ENCODE peak calls at places on chromosomes 7 and 10, in nine cellular contexts. One of them, this sample, is unnamed.

GRCh38 chr7:152462995-152463713 is 27.4 kb upstream of the KMT2C start:
- DNase-seq in brain microvascular endothelial cell: peak; percentile 25
- DNase-seq in IMR-90: peak; percentile 55
- DNase-seq in NT2/D1: peak; percentile 38
- DNase-seq in cardiac muscle cell: peak; percentile 76
- DNase-seq in body of pancreas: no peak
- DNase-seq in cardiac fibroblast: peak; percentile 50
- DNase-seq in keratinocyte: no peak
- DNase-seq in breast epithelium: peak; percentile 55
- DNase-seq in this sample: peak; percentile 63

GRCh38 chr10:119489572-119490326 is 52.8 kb downstream of the RGS10 start:
- DNase-seq in brain microvascular endothelial cell: peak; percentile 6
- DNase-seq in IMR-90: no peak
- DNase-seq in NT2/D1: peak; percentile 35
- DNase-seq in cardiac muscle cell: peak; percentile 51
- DNase-seq in body of pancreas: peak; percentile 16
- DNase-seq in cardiac fibroblast: peak; percentile 49
- DNase-seq in keratinocyte: no peak
- DNase-seq in breast epithelium: no peak
- DNase-seq in this sample: peak; percentile 42

GRCh38 chr10:43109671-43110249 is 28.5 kb upstream of the CSGALNACT2 start:
- DNase-seq in brain microvascular endothelial cell: no peak
- DNase-seq in IMR-90: no peak
- DNase-seq in NT2/D1: no peak
- DNase-seq in cardiac muscle cell: no peak
- DNase-seq in body of pancreas: no peak
- DNase-seq in cardiac fibroblast: no peak
- DNase-seq in keratinocyte: no peak
- DNase-seq in breast epithelium: no peak
- DNase-seq in this sample: no peak

GRCh38 chr7:121003986-121004685 is 15.6 kb downstream of the CPED1 start:
- DNase-seq in brain microvascular endothelial cell: no peak
- DNase-seq in IMR-90: no peak
- DNase-seq in NT2/D1: no peak
- DNase-seq in cardiac muscle cell: no peak
- DNase-seq in body of pancreas: no peak
- DNase-seq in cardiac fibroblast: no peak
- DNase-seq in keratinocyte: no peak
- DNase-seq in breast epithelium: no peak
- DNase-seq in this sample: peak; percentile 36

GRCh38 chr7:114823290-114823689 is 98.6 kb upstream of the MDFIC start:
- DNase-seq in brain microvascular endothelial cell: no peak
- DNase-seq in IMR-90: peak; percentile 5
- DNase-seq in NT2/D1: peak; percentile 59
- DNase-seq in cardiac muscle cell: peak; percentile 42
- DNase-seq in body of pancreas: no peak
- DNase-seq in cardiac fibroblast: no peak
- DNase-seq in keratinocyte: peak; percentile 45
- DNase-seq in breast epithelium: no peak
- DNase-seq in this sample: no peak

GRCh38 chr7:81672872-81673271 is 97.0 kb downstream of the HGF start:
- DNase-seq in brain microvascular endothelial cell: no peak
- DNase-seq in IMR-90: no peak
- DNase-seq in NT2/D1: peak; percentile 68
- DNase-seq in cardiac muscle cell: no peak
- DNase-seq in body of pancreas: no peak
- DNase-seq in cardiac fibroblast: no peak
- DNase-seq in keratinocyte: no peak
- DNase-seq in breast epithelium: no peak
- DNase-seq in this sample: no peak

GRCh38 chr10:64753516-64753915 is 1232.3 kb downstream of the REEP3 start:
- DNase-seq in brain microvascular endothelial cell: no peak
- DNase-seq in IMR-90: no peak
- DNase-seq in NT2/D1: no peak
- DNase-seq in cardiac muscle cell: no peak
- DNase-seq in body of pancreas: no peak
- DNase-seq in cardiac fibroblast: no peak
- DNase-seq in keratinocyte: no peak
- DNase-seq in breast epithelium: no peak
- DNase-seq in this sample: no peak

GRCh38 chr10:97475936-97476594 is 22.2 kb downstream of the MMS19 start:
- DNase-seq in brain microvascular endothelial cell: peak; percentile 40
- DNase-seq in IMR-90: peak; percentile 85
- DNase-seq in NT2/D1: no peak
- DNase-seq in cardiac muscle cell: peak; percentile 91
- DNase-seq in body of pancreas: no peak
- DNase-seq in cardiac fibroblast: peak; percentile 82
- DNase-seq in keratinocyte: no peak
- DNase-seq in breast epithelium: no peak
- DNase-seq in this sample: peak; percentile 76

GRCh38 chr10:93991596-93992284 is 2.0 kb upstream of the PLCE1 start:
- DNase-seq in brain microvascular endothelial cell: peak; percentile 79
- DNase-seq in IMR-90: peak; percentile 73
- DNase-seq in NT2/D1: peak; percentile 56
- DNase-seq in cardiac muscle cell: peak; percentile 93
- DNase-seq in body of pancreas: peak; percentile 55
- DNase-seq in cardiac fibroblast: peak; percentile 78
- DNase-seq in keratinocyte: no peak
- DNase-seq in breast epithelium: no peak
- DNase-seq in this sample: peak; percentile 70

GRCh38 chr10:71565284-71566000 is 154.1 kb downstream of the C10orf105 start:
- DNase-seq in brain microvascular endothelial cell: no peak
- DNase-seq in IMR-90: no peak
- DNase-seq in NT2/D1: no peak
- DNase-seq in cardiac muscle cell: no peak
- DNase-seq in body of pancreas: no peak
- DNase-seq in cardiac fibroblast: no peak
- DNase-seq in keratinocyte: no peak
- DNase-seq in breast epithelium: no peak
- DNase-seq in this sample: no peak

GRCh38 chr7:55133630-55134392 is 115.0 kb downstream of the EGFR start:
- DNase-seq in brain microvascular endothelial cell: peak; percentile 99
- DNase-seq in IMR-90: peak; percentile 99
- DNase-seq in NT2/D1: no peak
- DNase-seq in cardiac muscle cell: peak; percentile 97
- DNase-seq in body of pancreas: no peak
- DNase-seq in cardiac fibroblast: peak; percentile 99
- DNase-seq in keratinocyte: no peak
- DNase-seq in breast epithelium: no peak
- DNase-seq in this sample: peak; percentile 62

GRCh38 chr7:103398488-103398887 is 47.5 kb downstream of the SLC26A5 start:
- DNase-seq in brain microvascular endothelial cell: no peak
- DNase-seq in IMR-90: no peak
- DNase-seq in NT2/D1: no peak
- DNase-seq in cardiac muscle cell: no peak
- DNase-seq in body of pancreas: no peak
- DNase-seq in cardiac fibroblast: no peak
- DNase-seq in keratinocyte: no peak
- DNase-seq in breast epithelium: no peak
- DNase-seq in this sample: no peak

GRCh38 chr10:79420974-79421688 is 24.3 kb downstream of the ZCCHC24 start:
- DNase-seq in brain microvascular endothelial cell: no peak
- DNase-seq in IMR-90: no peak
- DNase-seq in NT2/D1: no peak
- DNase-seq in cardiac muscle cell: no peak
- DNase-seq in body of pancreas: no peak
- DNase-seq in cardiac fibroblast: no peak
- DNase-seq in keratinocyte: no peak
- DNase-seq in breast epithelium: no peak
- DNase-seq in this sample: no peak

GRCh38 chr10:79418886-79419595 is 26.4 kb downstream of the ZCCHC24 start:
- DNase-seq in brain microvascular endothelial cell: no peak
- DNase-seq in IMR-90: no peak
- DNase-seq in NT2/D1: no peak
- DNase-seq in cardiac muscle cell: no peak
- DNase-seq in body of pancreas: no peak
- DNase-seq in cardiac fibroblast: no peak
- DNase-seq in keratinocyte: no peak
- DNase-seq in breast epithelium: peak; percentile 35
- DNase-seq in this sample: no peak

GRCh38 chr10:79424221-79425073 is 21.0 kb downstream of the ZCCHC24 start:
- DNase-seq in brain microvascular endothelial cell: no peak
- DNase-seq in IMR-90: peak; percentile 52
- DNase-seq in NT2/D1: no peak
- DNase-seq in cardiac muscle cell: peak; percentile 68
- DNase-seq in body of pancreas: peak; percentile 60
- DNase-seq in cardiac fibroblast: no peak
- DNase-seq in keratinocyte: no peak
- DNase-seq in breast epithelium: no peak
- DNase-seq in this sample: peak; percentile 71

GRCh38 chr10:79425074-79425532 is 20.3 kb downstream of the ZCCHC24 start:
- DNase-seq in brain microvascular endothelial cell: no peak
- DNase-seq in IMR-90: no peak
- DNase-seq in NT2/D1: no peak
- DNase-seq in cardiac muscle cell: no peak
- DNase-seq in body of pancreas: no peak
- DNase-seq in cardiac fibroblast: no peak
- DNase-seq in keratinocyte: no peak
- DNase-seq in breast epithelium: no peak
- DNase-seq in this sample: no peak

DNA sequence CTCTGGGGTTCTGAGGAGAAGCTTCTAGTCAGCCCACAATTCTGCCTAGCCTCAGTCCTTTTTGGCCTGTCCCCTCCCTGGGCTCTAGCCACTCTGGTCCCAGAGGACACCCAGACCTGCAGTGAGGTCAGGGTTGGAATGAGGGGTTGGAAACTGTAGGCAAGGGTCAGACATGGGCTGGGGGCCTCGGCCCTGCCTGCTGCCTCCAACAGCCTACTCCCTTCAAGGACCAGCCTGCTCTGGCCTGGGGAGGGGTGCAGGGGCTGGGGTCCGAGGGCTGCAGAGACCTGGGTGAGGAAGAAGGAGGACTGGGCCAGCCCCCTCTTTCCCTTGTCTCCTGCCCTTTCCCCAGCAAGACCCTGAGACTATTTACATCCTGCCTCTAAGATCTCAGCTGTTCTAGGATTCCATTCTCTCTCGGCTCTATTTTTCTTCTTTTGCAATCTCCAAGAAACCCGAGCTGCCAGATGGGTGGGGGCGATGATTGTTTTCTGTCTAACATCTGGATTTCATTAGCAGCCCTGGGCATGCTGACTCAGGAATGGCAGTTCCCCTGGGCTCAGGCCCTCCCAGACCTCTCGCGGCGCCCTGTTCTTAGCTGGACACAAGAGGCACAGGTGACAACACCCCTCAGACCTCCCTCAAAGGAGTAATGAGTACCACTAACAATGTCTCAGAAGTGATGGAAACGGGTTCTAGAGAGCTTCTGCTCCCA is 23.1 kb downstream of the ZCCHC24 start:
- DNase-seq in brain microvascular endothelial cell: peak; percentile 84
- DNase-seq in IMR-90: peak; percentile 96
- DNase-seq in NT2/D1: no peak
- DNase-seq in cardiac muscle cell: peak; percentile 94
- DNase-seq in body of pancreas: no peak
- DNase-seq in cardiac fibroblast: peak; percentile 96
- DNase-seq in keratinocyte: no peak
- DNase-seq in breast epithelium: no peak
- DNase-seq in this sample: peak; percentile 56
- H3K4me3 ChIP-seq in brain microvascular endothelial cell: no peak overlapping the region
- H3K4me3 ChIP-seq in IMR-90: no peak overlapping the region
- H3K4me3 ChIP-seq in NT2/D1: no peak overlapping the region
- H3K4me3 ChIP-seq in cardiac muscle cell: no peak overlapping the region
- H3K4me3 ChIP-seq in body of pancreas: no peak overlapping the region
- H3K4me3 ChIP-seq in cardiac fibroblast: no peak overlapping the region
- H3K4me3 ChIP-seq in keratinocyte: no peak overlapping the region
- H3K4me3 ChIP-seq in breast epithelium: no peak overlapping the region
- H3K4me3 ChIP-seq in this sample: no peak overlapping the region

GRCh38 chr7:3430588-3430987 is 129.5 kb downstream of the SDK1 start:
- DNase-seq in brain microvascular endothelial cell: no peak
- DNase-seq in IMR-90: no peak
- DNase-seq in NT2/D1: peak; percentile 84
- DNase-seq in cardiac muscle cell: no peak
- DNase-seq in body of pancreas: no peak
- DNase-seq in cardiac fibroblast: no peak
- DNase-seq in keratinocyte: no peak
- DNase-seq in breast epithelium: no peak
- DNase-seq in this sample: no peak
- H3K4me3 ChIP-seq in brain microvascular endothelial cell: no peak overlapping the region
- H3K4me3 ChIP-seq in IMR-90: no peak overlapping the region
- H3K4me3 ChIP-seq in NT2/D1: no peak overlapping the region
- H3K4me3 ChIP-seq in cardiac muscle cell: no peak overlapping the region
- H3K4me3 ChIP-seq in body of pancreas: no peak overlapping the region
- H3K4me3 ChIP-seq in cardiac fibroblast: no peak overlapping the region
- H3K4me3 ChIP-seq in keratinocyte: no peak overlapping the region
- H3K4me3 ChIP-seq in breast epithelium: no peak overlapping the region
- H3K4me3 ChIP-seq in this sample: no peak overlapping the region

GRCh38 chr10:8055420-8056349 is 1.2 kb downstream of the GATA3 start:
- DNase-seq in brain microvascular endothelial cell: no peak
- DNase-seq in IMR-90: no peak
- DNase-seq in NT2/D1: no peak
- DNase-seq in cardiac muscle cell: no peak
- DNase-seq in body of pancreas: no peak
- DNase-seq in cardiac fibroblast: no peak
- DNase-seq in keratinocyte: no peak
- DNase-seq in breast epithelium: peak; percentile 52
- DNase-seq in this sample: no peak
- H3K4me3 ChIP-seq in brain microvascular endothelial cell: no peak overlapping the region
- H3K4me3 ChIP-seq in IMR-90: no peak overlapping the region
- H3K4me3 ChIP-seq in NT2/D1: peak overlapping the region; percentile 59
- H3K4me3 ChIP-seq in cardiac muscle cell: peak overlapping the region; percentile 59
- H3K4me3 ChIP-seq in body of pancreas: no peak overlapping the region
- H3K4me3 ChIP-seq in cardiac fibroblast: peak overlapping the region; percentile 45
- H3K4me3 ChIP-seq in keratinocyte: peak overlapping the region; percentile 97
- H3K4me3 ChIP-seq in breast epithelium: peak overlapping the region; percentile 43
- H3K4me3 ChIP-seq in this sample: no peak overlapping the region

GRCh38 chr7:158049271-158049670 is 538.4 kb downstream of the PTPRN2 start:
- DNase-seq in brain microvascular endothelial cell: no peak
- DNase-seq in IMR-90: no peak
- DNase-seq in NT2/D1: no peak
- DNase-seq in cardiac muscle cell: no peak
- DNase-seq in body of pancreas: no peak
- DNase-seq in cardiac fibroblast: no peak
- DNase-seq in keratinocyte: no peak
- DNase-seq in breast epithelium: peak; percentile 12
- DNase-seq in this sample: no peak

GRCh38 chr7:158047386-158048059 is 540.1 kb downstream of the PTPRN2 start:
- DNase-seq in brain microvascular endothelial cell: no peak
- DNase-seq in IMR-90: no peak
- DNase-seq in NT2/D1: no peak
- DNase-seq in cardiac muscle cell: no peak
- DNase-seq in body of pancreas: no peak
- DNase-seq in cardiac fibroblast: no peak
- DNase-seq in keratinocyte: no peak
- DNase-seq in breast epithelium: peak; percentile 9
- DNase-seq in this sample: no peak

GRCh38 chr7:158051372-158051760 is 536.3 kb downstream of the PTPRN2 start:
- DNase-seq in brain microvascular endothelial cell: no peak
- DNase-seq in IMR-90: no peak
- DNase-seq in NT2/D1: no peak
- DNase-seq in cardiac muscle cell: no peak
- DNase-seq in body of pancreas: no peak
- DNase-seq in cardiac fibroblast: no peak
- DNase-seq in keratinocyte: no peak
- DNase-seq in breast epithelium: no peak
- DNase-seq in this sample: no peak

GRCh38 chr7:158050441-158051371 is 536.9 kb downstream of the PTPRN2 start:
- DNase-seq in brain microvascular endothelial cell: no peak
- DNase-seq in IMR-90: no peak
- DNase-seq in NT2/D1: no peak
- DNase-seq in cardiac muscle cell: no peak
- DNase-seq in body of pancreas: no peak
- DNase-seq in cardiac fibroblast: no peak
- DNase-seq in keratinocyte: no peak
- DNase-seq in breast epithelium: peak; percentile 17
- DNase-seq in this sample: no peak

GRCh38 chr7:158048569-158048968 is 539.1 kb downstream of the PTPRN2 start:
- DNase-seq in brain microvascular endothelial cell: no peak
- DNase-seq in IMR-90: no peak
- DNase-seq in NT2/D1: no peak
- DNase-seq in cardiac muscle cell: no peak
- DNase-seq in body of pancreas: no peak
- DNase-seq in cardiac fibroblast: no peak
- DNase-seq in keratinocyte: no peak
- DNase-seq in breast epithelium: no peak
- DNase-seq in this sample: no peak
- H3K4me3 ChIP-seq in brain microvascular endothelial cell: no peak overlapping the region
- H3K4me3 ChIP-seq in IMR-90: no peak overlapping the region
- H3K4me3 ChIP-seq in NT2/D1: no peak overlapping the region
- H3K4me3 ChIP-seq in cardiac muscle cell: no peak overlapping the region
- H3K4me3 ChIP-seq in body of pancreas: no peak overlapping the region
- H3K4me3 ChIP-seq in cardiac fibroblast: no peak overlapping the region
- H3K4me3 ChIP-seq in keratinocyte: no peak overlapping the region
- H3K4me3 ChIP-seq in breast epithelium: no peak overlapping the region
- H3K4me3 ChIP-seq in this sample: no peak overlapping the region

This sample was measured in testis.